ENCODE peak calls at places on chromosomes 13 and 19, in seven cellular contexts. One of them, this sample, is unnamed.

GRCh38 chr13:103188688-103189326 is 122.6 kb upstream of the SLC10A2 start:
- DNase-seq in fibroblast of the conjunctiva: peak
- DNase-seq in lung microvascular endothelial cell: no peak
- DNase-seq in bronchial epithelial cell: peak
- DNase-seq in AG20443: no peak
- DNase-seq in CD4-positive, alpha-beta T cell: no peak
- DNase-seq in progenitor cell of endocrine pancreas: no peak
- DNase-seq in this sample: peak

GRCh38 chr13:47437411-47437810 is 540.6 kb upstream of the HTR2A start:
- DNase-seq in fibroblast of the conjunctiva: no peak
- DNase-seq in lung microvascular endothelial cell: no peak
- DNase-seq in bronchial epithelial cell: no peak
- DNase-seq in AG20443: peak
- DNase-seq in CD4-positive, alpha-beta T cell: no peak
- DNase-seq in progenitor cell of endocrine pancreas: no peak
- DNase-seq in this sample: no peak

GRCh38 chr13:27839809-27840467 is 47.7 kb downstream of the GSX1 start:
- DNase-seq in fibroblast of the conjunctiva: no peak
- DNase-seq in lung microvascular endothelial cell: no peak
- DNase-seq in bronchial epithelial cell: peak
- DNase-seq in AG20443: no peak
- DNase-seq in CD4-positive, alpha-beta T cell: no peak
- DNase-seq in progenitor cell of endocrine pancreas: no peak
- DNase-seq in this sample: no peak

GRCh38 chr19:42816901-42817300 is 51.4 kb upstream of the PSG8 start:
- DNase-seq in fibroblast of the conjunctiva: no peak
- DNase-seq in lung microvascular endothelial cell: peak
- DNase-seq in bronchial epithelial cell: peak
- DNase-seq in AG20443: peak
- DNase-seq in CD4-positive, alpha-beta T cell: no peak
- DNase-seq in progenitor cell of endocrine pancreas: no peak
- DNase-seq in this sample: no peak

GRCh38 chr13:99506632-99507031 is 5.4 kb downstream of the TM9SF2 start:
- DNase-seq in fibroblast of the conjunctiva: no peak
- DNase-seq in lung microvascular endothelial cell: no peak
- DNase-seq in bronchial epithelial cell: no peak
- DNase-seq in AG20443: no peak
- DNase-seq in CD4-positive, alpha-beta T cell: no peak
- DNase-seq in progenitor cell of endocrine pancreas: no peak
- DNase-seq in this sample: no peak

GRCh38 chr19:19226204-19226603 is 14.4 kb downstream of the NCAN start:
- DNase-seq in fibroblast of the conjunctiva: no peak
- DNase-seq in lung microvascular endothelial cell: no peak
- DNase-seq in bronchial epithelial cell: no peak
- DNase-seq in AG20443: no peak
- DNase-seq in CD4-positive, alpha-beta T cell: no peak
- DNase-seq in progenitor cell of endocrine pancreas: no peak
- DNase-seq in this sample: no peak

GRCh38 chr19:42942187-42942789 is 5.3 kb upstream of the PSG7 start:
- DNase-seq in fibroblast of the conjunctiva: no peak
- DNase-seq in lung microvascular endothelial cell: peak
- DNase-seq in bronchial epithelial cell: peak
- DNase-seq in AG20443: peak
- DNase-seq in CD4-positive, alpha-beta T cell: no peak
- DNase-seq in progenitor cell of endocrine pancreas: no peak
- DNase-seq in this sample: peak

GRCh38 chr19:38224014-38224862 is at the start of gene DPF1:
- DNase-seq in fibroblast of the conjunctiva: no peak
- DNase-seq in lung microvascular endothelial cell: peak
- DNase-seq in bronchial epithelial cell: peak
- DNase-seq in AG20443: peak
- DNase-seq in CD4-positive, alpha-beta T cell: no peak
- DNase-seq in progenitor cell of endocrine pancreas: peak
- DNase-seq in this sample: peak

GRCh38 chr13:99151516-99151915 is 49.1 kb upstream of the UBAC2 start:
- DNase-seq in fibroblast of the conjunctiva: no peak
- DNase-seq in lung microvascular endothelial cell: peak
- DNase-seq in bronchial epithelial cell: peak
- DNase-seq in AG20443: peak
- DNase-seq in CD4-positive, alpha-beta T cell: no peak
- DNase-seq in progenitor cell of endocrine pancreas: no peak
- DNase-seq in this sample: peak

GRCh38 chr13:78241278-78241919 is 322.8 kb upstream of the EDNRB start:
- DNase-seq in fibroblast of the conjunctiva: peak
- DNase-seq in lung microvascular endothelial cell: peak
- DNase-seq in bronchial epithelial cell: peak
- DNase-seq in AG20443: peak
- DNase-seq in CD4-positive, alpha-beta T cell: no peak
- DNase-seq in progenitor cell of endocrine pancreas: peak
- DNase-seq in this sample: peak

GRCh38 chr13:84912720-84913119 is 886.5 kb downstream of the SLITRK6 start:
- DNase-seq in fibroblast of the conjunctiva: no peak
- DNase-seq in lung microvascular endothelial cell: no peak
- DNase-seq in bronchial epithelial cell: no peak
- DNase-seq in AG20443: no peak
- DNase-seq in CD4-positive, alpha-beta T cell: no peak
- DNase-seq in progenitor cell of endocrine pancreas: no peak
- DNase-seq in this sample: no peak

GRCh38 chr13:91347996-91348905 is 764 bp downstream of the MIR17HG start:
- DNase-seq in fibroblast of the conjunctiva: no peak
- DNase-seq in lung microvascular endothelial cell: peak
- DNase-seq in bronchial epithelial cell: no peak
- DNase-seq in AG20443: peak
- DNase-seq in CD4-positive, alpha-beta T cell: peak
- DNase-seq in progenitor cell of endocrine pancreas: peak
- DNase-seq in this sample: no peak

GRCh38 chr13:84985860-84986259 is 813.4 kb downstream of the SLITRK6 start:
- DNase-seq in fibroblast of the conjunctiva: no peak
- DNase-seq in lung microvascular endothelial cell: no peak
- DNase-seq in bronchial epithelial cell: peak
- DNase-seq in AG20443: no peak
- DNase-seq in CD4-positive, alpha-beta T cell: no peak
- DNase-seq in progenitor cell of endocrine pancreas: no peak
- DNase-seq in this sample: no peak

GRCh38 chr13:47175172-47175806 is 278.4 kb upstream of the HTR2A start:
- DNase-seq in fibroblast of the conjunctiva: peak
- DNase-seq in lung microvascular endothelial cell: peak
- DNase-seq in bronchial epithelial cell: peak
- DNase-seq in AG20443: peak
- DNase-seq in CD4-positive, alpha-beta T cell: no peak
- DNase-seq in progenitor cell of endocrine pancreas: no peak
- DNase-seq in this sample: peak

GRCh38 chr19:29048873-29049272 is 164.1 kb downstream of the UQCRFS1 start:
- DNase-seq in fibroblast of the conjunctiva: no peak
- DNase-seq in lung microvascular endothelial cell: no peak
- DNase-seq in bronchial epithelial cell: no peak
- DNase-seq in AG20443: no peak
- DNase-seq in CD4-positive, alpha-beta T cell: no peak
- DNase-seq in progenitor cell of endocrine pancreas: no peak
- DNase-seq in this sample: no peak

GRCh38 chr13:75432811-75433244 is 49.1 kb downstream of the TBC1D4 start:
- DNase-seq in fibroblast of the conjunctiva: no peak
- DNase-seq in lung microvascular endothelial cell: no peak
- DNase-seq in bronchial epithelial cell: peak
- DNase-seq in AG20443: no peak
- DNase-seq in CD4-positive, alpha-beta T cell: no peak
- DNase-seq in progenitor cell of endocrine pancreas: no peak
- DNase-seq in this sample: peak

GRCh38 chr19:13155472-13156284 is 5.5 kb downstream of the IER2 start:
- DNase-seq in fibroblast of the conjunctiva: no peak
- DNase-seq in lung microvascular endothelial cell: peak
- DNase-seq in bronchial epithelial cell: peak
- DNase-seq in AG20443: peak
- DNase-seq in CD4-positive, alpha-beta T cell: peak
- DNase-seq in progenitor cell of endocrine pancreas: peak
- DNase-seq in this sample: peak

GRCh38 chr19:12703056-12703455 is 6.6 kb upstream of the FBXW9 start:
- DNase-seq in fibroblast of the conjunctiva: peak
- DNase-seq in lung microvascular endothelial cell: peak
- DNase-seq in bronchial epithelial cell: no peak
- DNase-seq in AG20443: peak
- DNase-seq in CD4-positive, alpha-beta T cell: no peak
- DNase-seq in progenitor cell of endocrine pancreas: no peak
- DNase-seq in this sample: peak

GRCh38 chr13:26881154-26881553 is 120.6 kb upstream of the GPR12 start:
- DNase-seq in fibroblast of the conjunctiva: no peak
- DNase-seq in lung microvascular endothelial cell: peak
- DNase-seq in bronchial epithelial cell: no peak
- DNase-seq in AG20443: no peak
- DNase-seq in CD4-positive, alpha-beta T cell: no peak
- DNase-seq in progenitor cell of endocrine pancreas: no peak
- DNase-seq in this sample: peak

GRCh38 chr19:41753159-41753558 is 2.2 kb upstream of the CEACAM6 start:
- DNase-seq in fibroblast of the conjunctiva: no peak
- DNase-seq in lung microvascular endothelial cell: peak
- DNase-seq in bronchial epithelial cell: peak
- DNase-seq in AG20443: peak
- DNase-seq in CD4-positive, alpha-beta T cell: peak
- DNase-seq in progenitor cell of endocrine pancreas: no peak
- DNase-seq in this sample: no peak

GRCh38 chr13:113207890-113208423 is 512 bp downstream of the PCID2 start:
- DNase-seq in fibroblast of the conjunctiva: no peak
- DNase-seq in lung microvascular endothelial cell: peak
- DNase-seq in bronchial epithelial cell: peak
- DNase-seq in AG20443: peak
- DNase-seq in CD4-positive, alpha-beta T cell: no peak
- DNase-seq in progenitor cell of endocrine pancreas: peak
- DNase-seq in this sample: peak

GRCh38 chr13:29959621-29960020 is 109.2 kb upstream of the UBL3 start:
- DNase-seq in fibroblast of the conjunctiva: no peak
- DNase-seq in lung microvascular endothelial cell: no peak
- DNase-seq in bronchial epithelial cell: no peak
- DNase-seq in AG20443: no peak
- DNase-seq in CD4-positive, alpha-beta T cell: no peak
- DNase-seq in progenitor cell of endocrine pancreas: no peak
- DNase-seq in this sample: no peak

GRCh38 chr13:45374917-45375316 is 33.9 kb upstream of the TPT1 start:
- DNase-seq in fibroblast of the conjunctiva: no peak
- DNase-seq in lung microvascular endothelial cell: no peak
- DNase-seq in bronchial epithelial cell: no peak
- DNase-seq in AG20443: peak
- DNase-seq in CD4-positive, alpha-beta T cell: no peak
- DNase-seq in progenitor cell of endocrine pancreas: no peak
- DNase-seq in this sample: peak

GRCh38 chr13:90947976-90948375 is 399.5 kb upstream of the MIR17HG start:
- DNase-seq in fibroblast of the conjunctiva: no peak
- DNase-seq in lung microvascular endothelial cell: no peak
- DNase-seq in bronchial epithelial cell: peak
- DNase-seq in AG20443: no peak
- DNase-seq in CD4-positive, alpha-beta T cell: no peak
- DNase-seq in progenitor cell of endocrine pancreas: no peak
- DNase-seq in this sample: peak

GRCh38 chr19:19122902-19123301 is 15.4 kb downstream of the TMEM161A start:
- DNase-seq in fibroblast of the conjunctiva: no peak
- DNase-seq in lung microvascular endothelial cell: no peak
- DNase-seq in bronchial epithelial cell: no peak
- DNase-seq in AG20443: no peak
- DNase-seq in CD4-positive, alpha-beta T cell: no peak
- DNase-seq in progenitor cell of endocrine pancreas: no peak
- DNase-seq in this sample: no peak

GRCh38 chr19:19490247-19490968 is 24.9 kb downstream of the TSSK6 start:
- DNase-seq in fibroblast of the conjunctiva: peak
- DNase-seq in lung microvascular endothelial cell: peak
- DNase-seq in bronchial epithelial cell: peak
- DNase-seq in AG20443: peak
- DNase-seq in CD4-positive, alpha-beta T cell: peak
- DNase-seq in progenitor cell of endocrine pancreas: peak
- DNase-seq in this sample: peak

GRCh38 chr19:30293051-30293785 is 79.0 kb upstream of the ZNF536 start:
- DNase-seq in fibroblast of the conjunctiva: no peak
- DNase-seq in lung microvascular endothelial cell: no peak
- DNase-seq in bronchial epithelial cell: no peak
- DNase-seq in AG20443: no peak
- DNase-seq in CD4-positive, alpha-beta T cell: no peak
- DNase-seq in progenitor cell of endocrine pancreas: no peak
- DNase-seq in this sample: no peak

GRCh38 chr13:79812070-79812850 is 331.3 kb downstream of the NDFIP2 start:
- DNase-seq in fibroblast of the conjunctiva: no peak
- DNase-seq in lung microvascular endothelial cell: no peak
- DNase-seq in bronchial epithelial cell: no peak
- DNase-seq in AG20443: no peak
- DNase-seq in CD4-positive, alpha-beta T cell: no peak
- DNase-seq in progenitor cell of endocrine pancreas: no peak
- DNase-seq in this sample: no peak

GRCh38 chr13:102289606-102290005 is 112.2 kb downstream of the FGF14 start:
- DNase-seq in fibroblast of the conjunctiva: no peak
- DNase-seq in lung microvascular endothelial cell: no peak
- DNase-seq in bronchial epithelial cell: peak
- DNase-seq in AG20443: no peak
- DNase-seq in CD4-positive, alpha-beta T cell: no peak
- DNase-seq in progenitor cell of endocrine pancreas: no peak
- DNase-seq in this sample: peak

GRCh38 chr13:48110930-48111721 is 16.2 kb upstream of the MED4 start:
- DNase-seq in fibroblast of the conjunctiva: no peak
- DNase-seq in lung microvascular endothelial cell: peak
- DNase-seq in bronchial epithelial cell: no peak
- DNase-seq in AG20443: no peak
- DNase-seq in CD4-positive, alpha-beta T cell: no peak
- DNase-seq in progenitor cell of endocrine pancreas: no peak
- DNase-seq in this sample: no peak

GRCh38 chr13:29474991-29475390 is 120.5 kb downstream of the SLC7A1 start:
- DNase-seq in fibroblast of the conjunctiva: no peak
- DNase-seq in lung microvascular endothelial cell: peak
- DNase-seq in bronchial epithelial cell: peak
- DNase-seq in AG20443: no peak
- DNase-seq in CD4-positive, alpha-beta T cell: no peak
- DNase-seq in progenitor cell of endocrine pancreas: no peak
- DNase-seq in this sample: peak

GRCh38 chr13:20704459-20705069 is 1.1 kb downstream of the IL17D start:
- DNase-seq in fibroblast of the conjunctiva: no peak
- DNase-seq in lung microvascular endothelial cell: no peak
- DNase-seq in bronchial epithelial cell: no peak
- DNase-seq in AG20443: no peak
- DNase-seq in CD4-positive, alpha-beta T cell: no peak
- DNase-seq in progenitor cell of endocrine pancreas: no peak
- DNase-seq in this sample: no peak

GRCh38 chr13:21037656-21038055 is 23.7 kb downstream of the LATS2 start:
- DNase-seq in fibroblast of the conjunctiva: no peak
- DNase-seq in lung microvascular endothelial cell: no peak
- DNase-seq in bronchial epithelial cell: no peak
- DNase-seq in AG20443: no peak
- DNase-seq in CD4-positive, alpha-beta T cell: no peak
- DNase-seq in progenitor cell of endocrine pancreas: no peak
- DNase-seq in this sample: no peak

GRCh38 chr13:89571676-89572075 is 1775.8 kb upstream of the MIR17HG start:
- DNase-seq in fibroblast of the conjunctiva: no peak
- DNase-seq in lung microvascular endothelial cell: no peak
- DNase-seq in bronchial epithelial cell: no peak
- DNase-seq in AG20443: no peak
- DNase-seq in CD4-positive, alpha-beta T cell: no peak
- DNase-seq in progenitor cell of endocrine pancreas: no peak
- DNase-seq in this sample: no peak

GRCh38 chr13:76516013-76516412 is 370.2 kb downstream of the KCTD12 start:
- DNase-seq in fibroblast of the conjunctiva: peak
- DNase-seq in lung microvascular endothelial cell: peak
- DNase-seq in bronchial epithelial cell: peak
- DNase-seq in AG20443: peak
- DNase-seq in CD4-positive, alpha-beta T cell: no peak
- DNase-seq in progenitor cell of endocrine pancreas: no peak
- DNase-seq in this sample: no peak

GRCh38 chr13:54241719-54242118 is 1213.1 kb downstream of the OLFM4 start:
- DNase-seq in fibroblast of the conjunctiva: no peak
- DNase-seq in lung microvascular endothelial cell: peak
- DNase-seq in bronchial epithelial cell: peak
- DNase-seq in AG20443: no peak
- DNase-seq in CD4-positive, alpha-beta T cell: no peak
- DNase-seq in progenitor cell of endocrine pancreas: no peak
- DNase-seq in this sample: peak

GRCh38 chr13:52961196-52961845 is 67.3 kb upstream of the OLFM4 start:
- DNase-seq in fibroblast of the conjunctiva: no peak
- DNase-seq in lung microvascular endothelial cell: no peak
- DNase-seq in bronchial epithelial cell: no peak
- DNase-seq in AG20443: no peak
- DNase-seq in CD4-positive, alpha-beta T cell: no peak
- DNase-seq in progenitor cell of endocrine pancreas: no peak
- DNase-seq in this sample: no peak